ENCODE peak calls at places on chromosome 20, in six cellular contexts. E is GM23248; U is neuronal stem cell; Q is IMR-90; I is CD8-positive, alpha-beta memory T cell; Y is cardiac muscle cell. G is an unnamed sample. For H3K36me3 and H3K4me1, the result is how much of the 10 kb centered on the place peaks cover.

GRCh38 chr20:4876731-4877130 is 124.6 kb downstream of the SLC23A2 start:
- DNase-seq in Y (no peak), U (no peak), I (no peak), E (no peak), Q (no peak), G (no peak)

GRCh38 chr20:3714092-3714491 is 1.7 kb upstream of the SIGLEC1 start:
- DNase-seq in Y (no peak), I (no peak), U (no peak), E (no peak), Q (no peak), G (no peak)

GRCh38 chr20:50690979-50691584 is at the start of gene RIPOR3:
- DNase-seq in Y (peak), U (peak), Q (no peak), E (peak), I (no peak), G (no peak)

GRCh38 chr20:3970016-3970415 is 45.3 kb downstream of the RNF24 start:
- DNase-seq in Q (no peak), I (no peak), U (no peak), E (no peak), Y (no peak), G (no peak)

GRCh38 chr20:37379967-37380828 is 34.3 kb downstream of the SRC start:
- DNase-seq in Y (no peak), E (peak), Q (peak), U (no peak), I (no peak), G (no peak)

GRCh38 chr20:23034721-23035671 is at the start of gene SSTR4:
- DNase-seq in Q (no peak), Y (peak), U (no peak), I (no peak), E (no peak), G (no peak)

GRCh38 chr20:63795178-63795830 is 35.8 kb downstream of the ZBTB46 start:
- DNase-seq in I (no peak), Y (no peak), U (no peak), Q (no peak), E (no peak), G (no peak)

GRCh38 chr20:59808729-59809381 is 124.6 kb downstream of the SYCP2 start:
- DNase-seq in U (no peak), I (no peak), E (no peak), Q (no peak), Y (no peak), G (no peak)

GRCh38 chr20:63258826-63259225 is 4.6 kb upstream of the NKAIN4 start:
- DNase-seq in E (no peak), Q (no peak), I (no peak), U (no peak), Y (no peak), G (no peak)

GRCh38 chr20:11083841-11084240 is 410.0 kb upstream of the JAG1 start:
- DNase-seq in Y (no peak), Q (peak), I (no peak), E (no peak), U (no peak), G (no peak)

GRCh38 chr20:53922901-53923314 is 147.5 kb downstream of the BCAS1 start:
- DNase-seq in U (no peak), E (peak), I (no peak), Y (no peak), Q (no peak), G (no peak)

GRCh38 chr20:24236204-24236603 is 233.2 kb upstream of the SYNDIG1 start:
- DNase-seq in U (no peak), Y (no peak), I (no peak), E (no peak), Q (no peak), G (no peak)

GRCh38 chr20:57092112-57092899 is 174.1 kb downstream of the BMP7 start:
- DNase-seq in U (peak), Y (peak), Q (peak), E (peak), I (peak), G (peak)

GRCh38 chr20:61909821-61910220 is 155.9 kb downstream of the TAF4 start:
- DNase-seq in U (no peak), I (no peak), Y (no peak), Q (no peak), E (no peak), G (no peak)

GRCh38 chr20:63969851-63970713 is at the start of gene ZNF512B:
- DNase-seq in I (peak), Q (peak), E (peak), U (no peak), Y (peak), G (peak)

GRCh38 chr20:53870426-53871199 is 199.8 kb downstream of the BCAS1 start:
- DNase-seq in I (no peak), E (peak), U (no peak), Q (no peak), Y (no peak), G (no peak)

GRCh38 chr20:23484081-23484480 is 6.8 kb upstream of the CST8 start:
- DNase-seq in U (no peak), E (no peak), I (no peak), Q (no peak), Y (no peak), G (no peak)

GRCh38 chr20:37845261-37845681 is 57.7 kb upstream of the VSTM2L start:
- DNase-seq in Y (peak), Q (no peak), I (no peak), U (no peak), E (no peak), G (no peak)

GRCh38 chr20:2604506-2604835 is 48.0 kb upstream of the NOP56 start:
- DNase-seq in Q (no peak), E (no peak), I (no peak), U (no peak), Y (no peak), G (no peak)

GRCh38 chr20:11867286-11867921 is 50.3 kb upstream of the BTBD3 start:
- DNase-seq in Q (peak), I (no peak), Y (no peak), U (no peak), E (peak), G (no peak)

GRCh38 chr20:17848649-17849048 is 119.9 kb downstream of the SNX5 start:
- DNase-seq in E (no peak), Q (no peak), I (no peak), U (no peak), Y (no peak), G (no peak)

GRCh38 chr20:62668441-62669027 is 26.2 kb downstream of the SLCO4A1 start:
- DNase-seq in Y (peak), E (peak), I (peak), U (peak), Q (peak), G (no peak)

GRCh38 chr20:13098720-13099355 is 90.1 kb downstream of the SPTLC3 start:
- DNase-seq in Y (no peak), E (no peak), Q (no peak), I (no peak), U (no peak), G (no peak)

GRCh38 chr20:42646250-42646649 is 543.5 kb downstream of the PTPRT start:
- DNase-seq in E (no peak), I (no peak), Q (no peak), U (no peak), Y (no peak), G (no peak)

GRCh38 chr20:49276201-49276894 is 1.5 kb downstream of the ZNFX1 start:
- DNase-seq in E (peak), Q (peak), Y (no peak), I (peak), U (no peak), G (no peak)

GRCh38 chr20:49275634-49276033 is 2.2 kb downstream of the ZNFX1 start:
- DNase-seq in E (peak), I (no peak), Q (no peak), U (no peak), Y (no peak), G (no peak)

GRCh38 chr20:49270736-49271135 is 7.1 kb downstream of the ZNFX1 start:
- DNase-seq in Q (no peak), E (no peak), U (no peak), Y (no peak), I (no peak), G (no peak)

GRCh38 chr20:49272654-49273053 is 5.2 kb downstream of the ZNFX1 start:
- DNase-seq in U (no peak), Y (no peak), E (no peak), I (no peak), Q (no peak), G (no peak)

DNA sequence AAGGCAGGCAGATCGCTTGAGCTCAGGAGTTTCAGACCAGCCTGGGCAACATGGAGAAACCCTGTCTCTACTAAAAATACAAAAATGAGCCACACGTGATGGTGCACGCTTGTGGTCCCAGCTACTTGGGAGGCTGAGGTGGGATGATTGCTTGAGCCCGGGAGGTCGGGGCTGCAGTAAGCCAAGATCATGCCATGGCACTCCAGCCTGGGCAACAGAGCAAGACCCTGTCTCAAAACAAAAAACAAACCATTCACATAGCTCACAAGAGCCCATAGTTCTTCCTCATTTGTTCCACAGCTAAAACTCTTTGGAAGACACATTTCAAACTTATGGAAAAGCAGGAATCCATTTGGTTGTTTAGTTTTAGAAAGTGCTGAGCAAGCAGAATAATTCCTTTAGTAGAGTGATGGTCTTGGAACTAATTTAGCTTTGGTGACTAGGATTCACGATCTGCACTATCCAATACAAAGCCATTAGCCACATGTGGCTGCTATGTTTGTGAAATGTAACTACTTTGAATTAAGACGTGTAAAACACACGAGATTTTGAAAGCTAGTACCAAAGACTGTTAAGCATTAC is 4.1 kb downstream of the ZNFX1 start:
- DNase-seq in Y (no peak), U (no peak), I (no peak), E (no peak), Q (no peak), G (no peak)
- H3K36me3 ChIP-seq in Y (under half), U (under half), I (under half), E (under half), Q (under half), G (half or more)

GRCh38 chr20:35600176-35600995 is 15.2 kb upstream of the SPAG4 start:
- DNase-seq in Y (no peak), Q (no peak), E (no peak), U (no peak), I (no peak), G (no peak)
- H3K4me3 ChIP-seq in Y (peak), Q (peak), E (peak), U (peak), I (no peak), G (no peak)

GRCh38 chr20:9514461-9515210 is at the start of gene LAMP5:
- DNase-seq in E (peak), U (peak), I (no peak), Y (peak), Q (peak), G (no peak)
- H3K4me1 ChIP-seq in E (under half), U (under half), I (under half), Y (under half), Q (under half), G (under half)

DNA sequence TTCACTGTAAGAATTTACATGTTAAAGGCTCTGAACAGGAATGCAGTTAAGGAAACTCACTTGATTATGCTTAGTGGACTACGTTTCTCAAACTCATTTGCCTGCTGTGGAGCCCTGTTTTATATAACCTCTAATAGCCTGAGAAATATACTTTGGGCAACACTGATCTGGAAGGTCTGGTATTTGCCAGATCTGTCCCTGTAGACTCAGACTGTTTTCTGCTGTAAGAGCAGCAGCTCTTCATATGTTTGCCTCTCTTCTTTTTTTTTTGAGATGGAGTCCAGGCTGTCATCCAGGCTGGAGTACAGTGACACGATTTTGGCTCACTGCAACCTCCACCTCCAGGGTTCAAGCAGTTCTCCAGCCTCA is 10.1 kb downstream of the TTPAL start:
- DNase-seq in E (no peak), I (no peak), Y (no peak), U (no peak), Q (no peak), G (no peak)
- H3K36me3 ChIP-seq in E (under half), I (under half), Y (under half), U (under half), Q (under half), G (under half)

GRCh38 chr20:36298061-36298460 is 8.1 kb upstream of the DLGAP4 start:
- DNase-seq in Q (no peak), U (no peak), I (no peak), E (no peak), Y (no peak), G (no peak)

GRCh38 chr20:36297656-36298055 is 8.5 kb upstream of the DLGAP4 start:
- DNase-seq in Y (no peak), I (no peak), Q (no peak), E (no peak), U (no peak), G (no peak)

GRCh38 chr20:36298795-36299339 is 7.3 kb upstream of the DLGAP4 start:
- DNase-seq in Y (no peak), U (no peak), E (no peak), I (no peak), Q (no peak), G (no peak)

GRCh38 chr20:36301359-36302119 is 4.6 kb upstream of the DLGAP4 start:
- DNase-seq in Q (no peak), E (no peak), I (no peak), Y (no peak), U (no peak), G (no peak)

GRCh38 chr20:36299459-36299858 is 6.7 kb upstream of the DLGAP4 start:
- DNase-seq in Y (no peak), Q (no peak), I (no peak), E (no peak), U (no peak), G (no peak)
- H3K4me3 ChIP-seq in Y (no peak), Q (no peak), I (no peak), E (no peak), U (no peak), G (no peak)

DNA sequence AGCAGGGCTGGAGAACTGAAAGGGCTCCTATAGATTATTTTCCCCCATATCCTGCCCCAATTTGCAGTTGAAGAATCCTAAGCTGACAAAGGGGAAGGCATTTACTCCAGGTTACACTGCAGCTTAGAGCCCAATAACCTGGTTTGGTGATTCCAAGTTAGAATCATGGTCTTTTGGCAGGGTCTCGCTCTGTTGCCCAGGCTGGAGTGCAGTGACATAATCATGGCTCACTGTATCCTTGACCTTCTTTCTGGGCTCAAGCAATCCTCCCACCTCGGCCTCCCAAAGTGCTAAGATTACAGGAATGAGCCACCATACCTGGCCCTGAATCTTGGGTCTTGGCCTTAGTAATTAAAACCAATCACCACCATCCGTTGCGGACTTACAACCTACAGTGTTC is 1.0 kb upstream of the MMP9 start:
- DNase-seq in Y (no peak), I (no peak), U (no peak), Q (no peak), E (no peak), G (no peak)
- H3K4me1 ChIP-seq in Y (under half), I (half or more), U (under half), Q (under half), E (under half), G (half or more)